ENCODE peak calls at places on chromosome 13, in six cellular contexts. C, P, E, G, Y and N are unnamed samples.

GRCh38 chr13:42396501-42396900 is 124.5 kb downstream of the AKAP11 start:
- DNase-seq in C (no peak), P (peak), E (no peak), G (no peak), Y (no peak), N (no peak)

GRCh38 chr13:35260316-35260715 is 216.2 kb downstream of the MAB21L1 start:
- DNase-seq in C (no peak), P (no peak), E (no peak), G (no peak), Y (no peak), N (no peak)

GRCh38 chr13:35379663-35380062 is 96.8 kb downstream of the MAB21L1 start:
- DNase-seq in C (no peak), P (no peak), E (no peak), G (no peak), Y (no peak), N (no peak)

GRCh38 chr13:40665061-40665753 is 1.2 kb downstream of the FOXO1 start:
- DNase-seq in C (no peak), P (peak), E (peak), G (peak), Y (peak), N (no peak)

GRCh38 chr13:37074703-37075102 is 15.2 kb upstream of the SUPT20H start:
- DNase-seq in C (no peak), P (no peak), E (peak), G (peak), Y (no peak), N (no peak)

GRCh38 chr13:37047032-37047431 is 12.5 kb downstream of the SUPT20H start:
- DNase-seq in C (no peak), P (no peak), E (no peak), G (no peak), Y (no peak), N (no peak)

GRCh38 chr13:21825186-21825585 is 154.3 kb downstream of the FGF9 start:
- DNase-seq in C (no peak), P (no peak), E (no peak), G (no peak), Y (no peak), N (no peak)

GRCh38 chr13:29909975-29910674 is 59.7 kb upstream of the UBL3 start:
- DNase-seq in C (no peak), P (no peak), E (no peak), G (peak), Y (no peak), N (no peak)

GRCh38 chr13:79490846-79491245 is 9.9 kb downstream of the NDFIP2 start:
- DNase-seq in C (no peak), P (no peak), E (no peak), G (peak), Y (no peak), N (no peak)

GRCh38 chr13:69292789-69293425 is 814.7 kb upstream of the ATXN8OS start:
- DNase-seq in C (no peak), P (no peak), E (no peak), G (no peak), Y (no peak), N (no peak)

GRCh38 chr13:101343128-101343787 is 73.0 kb downstream of the NALCN start:
- DNase-seq in C (no peak), P (no peak), E (no peak), G (peak), Y (no peak), N (no peak)

GRCh38 chr13:81012031-81012430 is 671.1 kb upstream of the SPRY2 start:
- DNase-seq in C (no peak), P (no peak), E (no peak), G (no peak), Y (no peak), N (no peak)

GRCh38 chr13:112636401-112636975 is 48.5 kb upstream of the TUBGCP3 start:
- DNase-seq in C (no peak), P (no peak), E (no peak), G (no peak), Y (no peak), N (no peak)

GRCh38 chr13:58619396-58620113 is 988.0 kb downstream of the PCDH17 start:
- DNase-seq in C (no peak), P (no peak), E (no peak), G (no peak), Y (no peak), N (no peak)

GRCh38 chr13:40172149-40172591 is 494.3 kb downstream of the FOXO1 start:
- DNase-seq in C (no peak), P (no peak), E (no peak), G (no peak), Y (no peak), N (no peak)

GRCh38 chr13:113973218-113974164 is at the start of gene C13orf46:
- DNase-seq in C (no peak), P (no peak), E (no peak), G (no peak), Y (no peak), N (no peak)

GRCh38 chr13:102724923-102725322 is 30.1 kb upstream of the METTL21C start:
- DNase-seq in C (no peak), P (no peak), E (peak), G (peak), Y (no peak), N (peak)

GRCh38 chr13:83352391-83352790 is 529.9 kb downstream of the SLITRK1 start:
- DNase-seq in C (no peak), P (no peak), E (no peak), G (no peak), Y (no peak), N (no peak)

GRCh38 chr13:51803422-51804294 is at the start of gene DHRS12:
- DNase-seq in C (peak), P (peak), E (peak), G (peak), Y (peak), N (peak)

GRCh38 chr13:56424246-56424645 is 716.5 kb upstream of the PRR20A start:
- DNase-seq in C (no peak), P (no peak), E (no peak), G (no peak), Y (no peak), N (no peak)

GRCh38 chr13:77506874-77507273 is 28.6 kb upstream of the SCEL start:
- DNase-seq in C (no peak), P (no peak), E (no peak), G (peak), Y (no peak), N (no peak)

GRCh38 chr13:42753697-42754096 is 27.7 kb upstream of the FAM216B start:
- DNase-seq in C (no peak), P (no peak), E (no peak), G (no peak), Y (no peak), N (no peak)

GRCh38 chr13:112102243-112102642 is 35.3 kb downstream of the SOX1 start:
- DNase-seq in C (no peak), P (no peak), E (no peak), G (no peak), Y (no peak), N (peak)

GRCh38 chr13:89153941-89154340 is 1482.8 kb downstream of the SLITRK5 start:
- DNase-seq in C (no peak), P (no peak), E (no peak), G (peak), Y (no peak), N (no peak)

GRCh38 chr13:87093399-87093798 is 577.8 kb upstream of the SLITRK5 start:
- DNase-seq in C (no peak), P (no peak), E (no peak), G (peak), Y (no peak), N (no peak)

GRCh38 chr13:79483302-79483701 is 2.3 kb downstream of the NDFIP2 start:
- DNase-seq in C (no peak), P (no peak), E (no peak), G (peak), Y (no peak), N (no peak)

GRCh38 chr13:44125943-44126469 is 246.3 kb downstream of the LACC1 start:
- DNase-seq in C (no peak), P (no peak), E (no peak), G (peak), Y (no peak), N (peak)